ENCODE peak calls at places on chromosomes 3 and 15, in six cellular contexts. I is dorsolateral prefrontal cortex, A is PC-3, X is fibroblast of lung, N is heart left ventricle, U is mammary epithelial cell. G is an unnamed sample. For H3K27me3, the result is how much of the 10 kb centered on the place peaks cover.

GRCh38 chr3:48851407-48851806 is 3.7 kb upstream of the PRKAR2A start:
- DNase-seq in I (no peak), A (no peak), X (peak), N (no peak), U (no peak), G (peak)

GRCh38 chr3:59131016-59131771 is 81.4 kb upstream of the CFAP20DC start:
- DNase-seq in I (no peak), A (no peak), X (peak), N (no peak), U (no peak), G (no peak)

GRCh38 chr3:37319784-37320183 is 145.4 kb upstream of the LRRFIP2 start:
- DNase-seq in I (no peak), A (no peak), X (no peak), N (no peak), U (no peak), G (no peak)

GRCh38 chr3:188262913-188263683 is 109.1 kb downstream of the LPP start:
- DNase-seq in I (no peak), A (peak), X (peak), N (peak), U (no peak), G (no peak)

GRCh38 chr15:33279613-33280205 is 31.1 kb upstream of the RYR3 start:
- DNase-seq in I (no peak), A (peak), X (peak), N (no peak), U (peak), G (no peak)

GRCh38 chr3:70740082-70740481 is 427.6 kb upstream of the MDFIC2 start:
- DNase-seq in I (no peak), A (no peak), X (no peak), N (no peak), U (no peak), G (no peak)

GRCh38 chr3:98534734-98535133 is 3.0 kb downstream of the GPR15 start:
- DNase-seq in I (no peak), A (no peak), X (no peak), N (no peak), U (no peak), G (no peak)

GRCh38 chr3:156033428-156033827 is 87.0 kb upstream of the KCNAB1 start:
- DNase-seq in I (no peak), A (no peak), X (no peak), N (no peak), U (no peak), G (no peak)

GRCh38 chr15:79060175-79060574 is 30.4 kb downstream of the RASGRF1 start:
- DNase-seq in I (no peak), A (no peak), X (no peak), N (no peak), U (no peak), G (no peak)

GRCh38 chr3:61615643-61616042 is 54.3 kb downstream of the PTPRG start:
- DNase-seq in I (no peak), A (no peak), X (no peak), N (no peak), U (no peak), G (no peak)

GRCh38 chr3:133113526-133113925 is 75.3 kb downstream of the TMEM108 start:
- DNase-seq in I (no peak), A (peak), X (peak), N (no peak), U (peak), G (no peak)

GRCh38 chr15:33215941-33216872 is 21.7 kb upstream of the FMN1 start:
- DNase-seq in I (no peak), A (peak), X (peak), N (no peak), U (peak), G (no peak)

GRCh38 chr15:100592898-100593297 is 9.1 kb downstream of the LINS1 start:
- DNase-seq in I (no peak), A (no peak), X (no peak), N (no peak), U (peak), G (no peak)

GRCh38 chr15:58980351-58980939 is 7.0 kb upstream of the RNF111 start:
- DNase-seq in I (no peak), A (peak), X (peak), N (no peak), U (no peak), G (no peak)

GRCh38 chr3:126521122-126521891 is 2.6 kb upstream of the CHST13 start:
- DNase-seq in I (no peak), A (no peak), X (no peak), N (peak), U (no peak), G (no peak)

GRCh38 chr3:186493507-186493906 is 50.7 kb downstream of the CRYGS start:
- DNase-seq in I (no peak), A (no peak), X (peak), N (no peak), U (no peak), G (peak)

GRCh38 chr3:74546426-74546825 is 68.0 kb downstream of the CNTN3 start:
- DNase-seq in I (no peak), A (no peak), X (peak), N (no peak), U (peak), G (no peak)

GRCh38 chr3:193554790-193555189 is at the start of gene ATP13A4:
- DNase-seq in I (no peak), A (no peak), X (no peak), N (no peak), U (no peak), G (no peak)

GRCh38 chr3:14957933-14958332 is 10.6 kb downstream of the NR2C2 start:
- DNase-seq in I (no peak), A (no peak), X (no peak), N (no peak), U (no peak), G (no peak)

GRCh38 chr3:159238646-159239045 is 436.8 kb downstream of the MFSD1 start:
- DNase-seq in I (no peak), A (no peak), X (no peak), N (no peak), U (no peak), G (no peak)

GRCh38 chr3:129313983-129314756 is 35.5 kb downstream of the HMCES start:
- DNase-seq in I (no peak), A (peak), X (peak), N (no peak), U (peak), G (no peak)

GRCh38 chr3:172332256-172333041 is 115.8 kb downstream of the GHSR start:
- DNase-seq in I (peak), A (peak), X (peak), N (peak), U (peak), G (no peak)

GRCh38 chr15:68034719-68035293 is 19.3 kb upstream of the PIAS1 start:
- DNase-seq in I (no peak), A (no peak), X (no peak), N (no peak), U (no peak), G (no peak)
- H3K27me3 ChIP-seq in I (under half), A (under half), X (under half), N (under half), U (under half), G (under half)

GRCh38 chr3:123075359-123075758 is 8.5 kb downstream of the PDIA5 start:
- DNase-seq in I (no peak), A (peak), X (no peak), N (no peak), U (peak), G (no peak)
- H3K27ac ChIP-seq in I (no peak), A (no peak), X (no peak), N (no peak), U (no peak), G (no peak)

GRCh38 chr15:77548608-77549551 is 83.8 kb downstream of the LINGO1 start:
- DNase-seq in I (no peak), A (no peak), X (no peak), N (peak), U (no peak), G (no peak)
- TF ChIP-seq CTCF in I (no peak), A (peak), X (no peak), N (no peak), U (no peak), G (no peak)

GRCh38 chr15:61815356-61816083 is 244.7 kb downstream of the VPS13C start:
- DNase-seq in I (no peak), A (no peak), X (no peak), N (no peak), U (no peak), G (no peak)
- H3K27me3 ChIP-seq in I (under half), A (under half), X (under half), N (under half), U (under half), G (under half)

GRCh38 chr3:197356275-197356674 is 57.9 kb upstream of the DLG1 start:
- DNase-seq in I (peak), A (no peak), X (peak), N (peak), U (no peak), G (no peak)

GRCh38 chr3:197353001-197353866 is 54.8 kb upstream of the DLG1 start:
- DNase-seq in I (no peak), A (no peak), X (no peak), N (no peak), U (no peak), G (no peak)

GRCh38 chr3:197353867-197354180 is 55.4 kb upstream of the DLG1 start:
- DNase-seq in I (no peak), A (no peak), X (peak), N (peak), U (no peak), G (no peak)

GRCh38 chr3:197355713-197356112 is 57.3 kb upstream of the DLG1 start:
- DNase-seq in I (no peak), A (no peak), X (no peak), N (no peak), U (no peak), G (no peak)

GRCh38 chr3:197354195-197355059 is 56.0 kb upstream of the DLG1 start:
- DNase-seq in I (no peak), A (no peak), X (peak), N (peak), U (no peak), G (peak)
- H3K27ac ChIP-seq in I (peak), A (no peak), X (no peak), N (peak), U (no peak), G (peak)

GRCh38 chr15:42595641-42596240 is 20.3 kb downstream of the STARD9 start:
- DNase-seq in I (no peak), A (no peak), X (peak), N (peak), U (no peak), G (no peak)

GRCh38 chr15:42593143-42593542 is 17.7 kb downstream of the STARD9 start:
- DNase-seq in I (no peak), A (no peak), X (no peak), N (peak), U (no peak), G (no peak)

GRCh38 chr15:42590619-42591237 is 15.3 kb downstream of the STARD9 start:
- DNase-seq in I (no peak), A (no peak), X (no peak), N (no peak), U (no peak), G (no peak)

DNA sequence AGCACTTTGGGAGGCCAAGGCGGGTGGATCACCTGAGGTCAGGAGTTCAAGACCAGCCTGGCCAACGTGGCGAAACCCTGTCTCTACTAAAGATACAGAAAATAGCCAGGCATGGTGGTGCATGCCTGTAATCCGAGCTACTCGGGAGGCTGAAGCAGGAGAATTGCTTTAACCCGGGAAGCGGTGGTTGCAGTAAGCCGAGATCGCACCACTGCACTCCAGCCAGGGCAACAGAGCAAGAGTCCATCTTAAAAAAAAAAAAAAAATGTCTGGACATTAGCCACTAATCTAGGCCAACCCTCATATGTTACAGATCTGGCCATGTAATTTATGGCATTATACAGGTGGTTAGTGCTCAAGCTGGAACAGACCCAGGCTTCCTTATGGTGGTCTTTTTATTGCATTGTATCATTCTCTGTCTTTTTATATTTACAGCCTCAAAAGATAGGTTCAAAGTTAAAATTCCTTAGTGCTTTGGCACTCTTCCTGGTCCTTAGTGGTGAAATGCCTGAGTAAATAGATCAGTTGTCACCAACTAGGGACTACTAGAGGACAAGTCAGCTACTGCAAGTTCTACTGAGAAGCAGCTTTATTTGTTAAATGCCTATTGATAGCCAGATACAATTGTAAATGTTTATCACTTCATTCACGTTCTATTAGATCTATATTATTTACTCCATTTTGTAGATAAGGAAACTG is 16.0 kb downstream of the STARD9 start:
- DNase-seq in I (no peak), A (peak), X (peak), N (no peak), U (no peak), G (no peak)
- TF ChIP-seq CTCF in I (peak), A (peak), X (peak), N (no peak), U (peak), G (peak)

DNA sequence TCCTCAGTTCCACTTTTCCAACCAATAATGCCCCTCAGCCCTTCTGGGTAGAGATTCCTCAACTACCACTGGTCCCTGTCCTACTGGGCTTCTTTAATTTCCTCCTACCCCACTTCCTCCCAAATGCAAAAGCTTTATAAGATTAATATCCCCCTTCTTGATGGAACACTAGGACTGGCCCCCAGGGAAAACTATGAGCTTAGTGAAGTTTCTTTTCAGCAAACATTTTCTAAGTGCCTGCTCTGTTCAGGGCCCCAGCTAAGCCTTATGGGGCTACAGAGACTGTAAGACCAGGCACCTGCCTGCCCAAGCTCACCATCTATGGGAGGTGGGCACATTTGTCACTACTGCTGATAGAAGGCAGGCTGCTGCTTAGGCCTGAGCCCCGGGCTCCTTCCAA is 79.4 kb downstream of the RPLP1 start:
- DNase-seq in I (no peak), A (no peak), X (no peak), N (no peak), U (no peak), G (no peak)
- H3K27me3 ChIP-seq in I (under half), A (under half), X (under half), N (under half), U (under half), G (under half)

GRCh38 chr3:31254483-31254882 is 278.2 kb upstream of the STT3B start:
- DNase-seq in I (no peak), A (no peak), X (no peak), N (no peak), U (no peak), G (no peak)

GRCh38 chr3:31255007-31255603 is 277.6 kb upstream of the STT3B start:
- DNase-seq in I (no peak), A (no peak), X (no peak), N (no peak), U (no peak), G (no peak)

GRCh38 chr3:31252216-31253185 is 280.2 kb upstream of the STT3B start:
- DNase-seq in I (no peak), A (no peak), X (no peak), N (no peak), U (no peak), G (no peak)

GRCh38 chr3:31251083-31251482 is 281.6 kb upstream of the STT3B start:
- DNase-seq in I (no peak), A (no peak), X (no peak), N (no peak), U (no peak), G (no peak)

DNA sequence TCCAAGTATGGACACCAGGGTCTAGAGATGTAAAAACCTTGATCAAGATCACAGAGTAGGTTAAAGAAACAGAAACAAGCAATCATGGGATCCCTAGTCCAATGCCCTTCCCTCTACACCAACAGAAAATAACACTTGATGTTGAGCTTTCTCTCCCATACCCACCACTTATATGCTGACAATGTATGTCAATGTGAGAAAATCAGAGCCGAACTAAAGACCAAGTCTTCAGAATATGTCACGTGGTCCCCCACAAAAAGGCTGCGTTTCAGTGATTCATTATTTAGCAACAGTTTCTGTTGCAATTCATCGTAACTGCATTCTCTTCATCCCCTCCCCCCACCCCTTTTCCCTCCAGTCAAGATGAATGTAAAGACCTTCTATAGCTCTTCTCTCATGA is 278.9 kb upstream of the STT3B start:
- DNase-seq in I (no peak), A (no peak), X (peak), N (no peak), U (no peak), G (no peak)
- H3K27ac ChIP-seq in I (no peak), A (no peak), X (no peak), N (no peak), U (no peak), G (no peak)

DNA sequence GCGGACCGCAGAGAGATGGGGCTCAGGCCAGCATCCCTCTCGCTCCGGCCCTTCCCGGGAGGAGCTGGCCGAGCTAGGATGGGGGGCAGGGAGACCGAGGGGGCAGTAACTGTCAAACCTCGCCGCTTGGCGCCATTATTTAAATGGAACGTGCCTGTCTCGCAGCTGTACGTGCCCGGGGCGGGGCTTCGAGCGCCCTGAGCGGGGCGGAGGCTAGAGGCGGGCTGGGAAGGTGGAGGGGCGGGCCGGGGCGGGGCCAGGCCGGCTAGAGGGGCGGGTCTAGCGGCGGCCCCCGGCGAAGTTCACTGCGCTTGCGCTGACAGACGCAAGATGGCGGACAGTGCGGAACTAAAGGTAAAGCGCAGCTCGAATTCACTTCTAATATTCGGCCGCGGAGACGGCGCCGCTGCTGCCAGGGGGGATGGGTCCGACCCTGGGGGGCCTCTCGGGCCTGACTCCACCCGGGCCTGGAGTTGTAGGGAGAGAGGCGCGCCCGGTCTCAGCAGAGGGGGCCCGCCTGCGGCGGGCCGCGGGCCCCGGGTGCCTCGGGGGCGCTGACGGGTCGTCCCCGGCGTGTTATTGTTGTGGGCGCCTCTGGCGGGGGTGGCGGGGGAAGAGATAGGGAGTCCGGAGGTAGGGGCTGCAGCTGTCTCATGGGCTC is at the start of gene PIAS1:
- DNase-seq in I (peak), A (peak), X (peak), N (peak), U (peak), G (peak)
- TF ChIP-seq CTCF in I (no peak), A (no peak), X (no peak), N (no peak), U (no peak), G (no peak)

DNA sequence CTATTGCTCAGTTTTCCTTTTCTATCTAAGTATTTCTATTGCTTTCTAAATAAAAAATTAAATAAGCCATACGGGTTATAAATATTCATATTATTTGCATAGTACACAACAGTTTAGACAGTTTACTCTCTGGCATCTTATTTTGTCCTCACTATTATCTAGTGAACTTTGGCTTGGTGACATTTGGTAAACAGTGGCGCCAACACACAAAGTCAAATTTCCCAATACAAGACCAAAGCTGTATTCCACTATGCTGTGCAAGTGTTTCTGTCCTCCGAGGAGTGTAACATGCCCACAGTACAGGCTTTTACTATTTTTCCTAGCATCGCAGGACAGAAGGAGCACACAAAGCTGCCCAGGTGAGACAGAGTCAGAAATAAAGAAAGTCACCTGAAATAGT is 61.7 kb upstream of the TP63 start:
- DNase-seq in I (no peak), A (no peak), X (no peak), N (no peak), U (no peak), G (no peak)
- H3K27me3 ChIP-seq in I (under half), A (under half), X (under half), N (under half), U (under half), G (under half)

G was measured in AG04450.